ENCODE peak calls at places on chromosome 19, in eight cellular contexts. I is mesendoderm, X is left lung, D is sciatic nerve, T is T-helper 9 cell, C is ovary, B is psoas muscle, A is skeletal muscle cell. Z is an unnamed sample.

GRCh38 chr19:12828494-12828893 is 5.9 kb downstream of the RTBDN start:
- DNase-seq in I (peak; percentile 63), X (no peak), D (no peak), T (no peak), C (no peak), B (no peak), A (no peak), Z (no peak)

GRCh38 chr19:44345969-44346368 is 10.5 kb downstream of the ZNF112 start:
- DNase-seq in I (no peak), X (no peak), D (no peak), T (no peak), C (no peak), B (no peak), A (no peak), Z (no peak)

GRCh38 chr19:447816-448546 is 12.9 kb downstream of the SHC2 start:
- DNase-seq in I (no peak), X (no peak), D (no peak), T (no peak), C (no peak), B (no peak), A (no peak), Z (no peak)

GRCh38 chr19:50190439-50190891 is 13.0 kb upstream of the MYH14 start:
- DNase-seq in I (no peak), X (no peak), D (no peak), T (no peak), C (no peak), B (no peak), A (no peak), Z (no peak)

GRCh38 chr19:31356587-31357314 is 7.5 kb upstream of the TSHZ3 start:
- DNase-seq in I (peak; percentile 67), X (peak; percentile 55), D (no peak), T (peak; percentile 51), C (no peak), B (peak; percentile 30), A (no peak), Z (peak; percentile 37)

GRCh38 chr19:32387701-32388392 is 17.7 kb upstream of the DPY19L3 start:
- DNase-seq in I (no peak), X (no peak), D (no peak), T (no peak), C (no peak), B (no peak), A (peak; percentile 66), Z (no peak)

GRCh38 chr19:15934332-15935078 is at the start of gene CYP4F11:
- DNase-seq in I (no peak), X (no peak), D (peak; percentile 80), T (no peak), C (peak; percentile 18), B (peak; percentile 63), A (no peak), Z (no peak)

GRCh38 chr19:29770653-29771052 is 41.1 kb upstream of the CCNE1 start:
- DNase-seq in I (no peak), X (no peak), D (no peak), T (no peak), C (no peak), B (no peak), A (no peak), Z (no peak)

GRCh38 chr19:44525721-44526430 is 3.6 kb downstream of the CEACAM20 start:
- DNase-seq in I (no peak), X (no peak), D (no peak), T (no peak), C (no peak), B (no peak), A (no peak), Z (no peak)

GRCh38 chr19:6039541-6040225 is 61.7 kb upstream of the RANBP3 start:
- DNase-seq in I (no peak), X (no peak), D (peak; percentile 42), T (no peak), C (peak; percentile 7), B (no peak), A (no peak), Z (no peak)

GRCh38 chr19:8641908-8642547 is 11.6 kb downstream of the NFILZ start:
- DNase-seq in I (peak; percentile 67), X (no peak), D (no peak), T (no peak), C (no peak), B (no peak), A (no peak), Z (no peak)